ENCODE peak calls at places on chromosomes 5 and 9, in four cellular contexts. Q is upper lobe of right lung, C is tibial artery, O is aorta. V is an unnamed sample.
A peak's percentile ranks its signal among the peaks of the same experiment; 100 is the strongest.

GRCh38 chr5:17069995-17070405 is 133.9 kb upstream of the MYO10 start:
- DNase-seq in Q (no peak), C (no peak), O (no peak), V (no peak)

GRCh38 chr5:65818592-65818991 is 96.6 kb downstream of the NLN start:
- DNase-seq in Q (no peak), C (no peak), O (no peak), V (no peak)

GRCh38 chr9:95793924-95794828 is 81.3 kb upstream of the ERCC6L2 start:
- DNase-seq in Q (no peak), C (no peak), O (no peak), V (no peak)

GRCh38 chr9:114038724-114039313 is 39.3 kb downstream of the AMBP start:
- DNase-seq in Q (no peak), C (peak; percentile 32), O (no peak), V (no peak)

GRCh38 chr9:121927636-121928035 is 165.5 kb downstream of the TTLL11 start:
- DNase-seq in Q (no peak), C (no peak), O (no peak), V (no peak)

GRCh38 chr5:141560725-141561483 is 57.9 kb downstream of the DIAPH1 start:
- DNase-seq in Q (peak; percentile 71), C (peak; percentile 96), O (peak; percentile 87), V (peak; percentile 85)

GRCh38 chr5:162221884-162222283 is 154.3 kb downstream of the GABRG2 start:
- DNase-seq in Q (no peak), C (no peak), O (no peak), V (no peak)

GRCh38 chr5:19018822-19019221 is 969.2 kb downstream of the CDH18 start:
- DNase-seq in Q (no peak), C (no peak), O (no peak), V (no peak)

GRCh38 chr5:60066502-60066901 is 173.0 kb upstream of the PDE4D start:
- DNase-seq in Q (no peak), C (no peak), O (no peak), V (no peak)

GRCh38 chr5:147169399-147169798 is 65.4 kb upstream of the STK32A start:
- DNase-seq in Q (no peak), C (no peak), O (peak; percentile 48), V (no peak)

GRCh38 chr5:54959673-54960418 is 25.5 kb downstream of the ESM1 start:
- DNase-seq in Q (no peak), C (no peak), O (no peak), V (no peak)

GRCh38 chr9:77977210-77977611 is 54.4 kb downstream of the GNAQ start:
- DNase-seq in Q (no peak), C (peak; percentile 79), O (peak; percentile 74), V (no peak)

GRCh38 chr5:160064441-160064840 is 54.8 kb downstream of the PWWP2A start:
- DNase-seq in Q (no peak), C (no peak), O (no peak), V (no peak)

GRCh38 chr5:144429905-144430304 is 259.2 kb downstream of the KCTD16 start:
- DNase-seq in Q (no peak), C (no peak), O (no peak), V (no peak)

GRCh38 chr5:1669276-1670155 is 130.1 kb downstream of the MRPL36 start:
- DNase-seq in Q (no peak), C (no peak), O (no peak), V (no peak)

GRCh38 chr9:89674667-89675402 is 70.0 kb downstream of the GADD45G start:
- DNase-seq in Q (no peak), C (no peak), O (no peak), V (no peak)
- H3K4me1 ChIP-seq in Q (peaks cover 16% of the 10 kb centered on the region), C (no peaks in the 10 kb centered on the region), O (no peaks in the 10 kb centered on the region), V (no peaks in the 10 kb centered on the region)

GRCh38 chr9:1870915-1871314 is 144.2 kb upstream of the SMARCA2 start:
- DNase-seq in Q (no peak), C (no peak), O (no peak), V (no peak)
- H3K4me1 ChIP-seq in Q (no peaks in the 10 kb centered on the region), C (no peaks in the 10 kb centered on the region), O (no peaks in the 10 kb centered on the region), V (no peaks in the 10 kb centered on the region)

GRCh38 chr5:93601053-93601429 is 18.0 kb downstream of the NR2F1 start:
- DNase-seq in Q (no peak), C (no peak), O (no peak), V (no peak)
- H3K4me1 ChIP-seq in Q (no peaks in the 10 kb centered on the region), C (no peaks in the 10 kb centered on the region), O (no peaks in the 10 kb centered on the region), V (no peaks in the 10 kb centered on the region)

DNA sequence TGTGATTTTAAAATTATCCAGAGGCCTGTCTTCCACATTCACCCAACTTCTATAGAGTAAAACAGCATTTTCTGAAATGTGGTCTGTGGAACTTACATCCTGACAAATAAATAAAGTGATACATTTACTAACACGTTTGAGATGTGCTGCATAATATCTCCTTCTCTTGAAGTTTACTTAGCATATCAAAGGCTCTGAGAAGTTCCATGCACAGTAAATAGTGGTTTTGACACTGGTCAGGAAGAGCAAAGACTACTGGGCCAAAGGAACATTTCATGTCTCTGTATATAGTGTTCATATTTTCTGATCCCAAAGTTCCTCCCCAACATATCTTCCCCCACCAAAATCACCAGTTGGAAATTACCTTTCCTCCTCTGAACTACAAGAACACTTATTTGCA is 30.5 kb upstream of the TARS1 start:
- DNase-seq in Q (no peak), C (no peak), O (no peak), V (no peak)
- H3K4me1 ChIP-seq in Q (peaks cover 4% of the 10 kb centered on the region), C (no peaks in the 10 kb centered on the region), O (no peaks in the 10 kb centered on the region), V (no peaks in the 10 kb centered on the region)

GRCh38 chr9:133876836-133877235 is 115.3 kb downstream of the VAV2 start:
- DNase-seq in Q (no peak), C (no peak), O (no peak), V (no peak)

GRCh38 chr9:133877967-133878366 is 114.2 kb downstream of the VAV2 start:
- DNase-seq in Q (no peak), C (no peak), O (no peak), V (no peak)

GRCh38 chr9:133876144-133876543 is 116.0 kb downstream of the VAV2 start:
- DNase-seq in Q (no peak), C (no peak), O (no peak), V (no peak)

GRCh38 chr9:133878402-133878801 is 113.7 kb downstream of the VAV2 start:
- DNase-seq in Q (no peak), C (no peak), O (no peak), V (no peak)

DNA sequence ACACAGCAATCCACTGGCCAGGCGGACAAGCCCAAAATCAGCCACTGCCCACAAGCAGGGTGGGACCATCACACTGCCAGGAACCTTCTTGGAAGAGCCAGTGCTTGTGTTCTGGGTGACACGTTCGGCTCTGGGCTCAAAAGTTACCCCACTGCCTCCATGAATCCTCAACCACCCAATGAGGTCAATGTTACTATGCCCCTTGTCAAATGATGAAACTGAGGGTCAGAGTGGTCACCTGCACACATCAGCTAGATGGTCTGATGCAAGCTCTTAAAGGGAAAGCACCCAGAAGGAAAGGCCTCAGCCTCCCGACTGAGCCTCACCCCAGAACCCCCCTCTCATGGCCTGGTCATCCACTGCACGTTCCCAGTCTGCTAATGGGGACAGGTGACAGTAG is 114.8 kb downstream of the VAV2 start:
- DNase-seq in Q (no peak), C (no peak), O (no peak), V (no peak)
- H3K4me1 ChIP-seq in Q (peaks cover 7% of the 10 kb centered on the region), C (no peaks in the 10 kb centered on the region), O (no peaks in the 10 kb centered on the region), V (peaks cover 61% of the 10 kb centered on the region)